ENCODE peak calls at places on chromosomes 4 and X, in five cellular contexts. One of them, this sample, is unnamed.

GRCh38 chr4:57116245-57116644 is 6.1 kb upstream of the IGFBP7 start:
- DNase-seq in A549: no peak
- DNase-seq in stomach: no peak
- DNase-seq in tibial nerve: no peak
- DNase-seq in IMR-90: no peak
- DNase-seq in this sample: no peak

GRCh38 chrX:112816908-112817307 is 23.7 kb downstream of the AMOT start:
- DNase-seq in tibial nerve: no peak
- DNase-seq in IMR-90: no peak
- DNase-seq in A549: no peak
- DNase-seq in stomach: no peak
- DNase-seq in this sample: no peak

GRCh38 chrX:22249371-22249770 is 23.3 kb upstream of the CBLL2 start:
- DNase-seq in stomach: no peak
- DNase-seq in tibial nerve: no peak
- DNase-seq in IMR-90: no peak
- DNase-seq in A549: no peak
- DNase-seq in this sample: no peak

GRCh38 chr4:78119698-78120097 is 62.6 kb downstream of the FRAS1 start:
- DNase-seq in stomach: no peak
- DNase-seq in A549: no peak
- DNase-seq in tibial nerve: no peak
- DNase-seq in IMR-90: no peak
- DNase-seq in this sample: no peak

GRCh38 chr4:67934628-67935027 is 28.7 kb downstream of the TMPRSS11A start:
- DNase-seq in stomach: no peak
- DNase-seq in tibial nerve: no peak
- DNase-seq in A549: no peak
- DNase-seq in IMR-90: no peak
- DNase-seq in this sample: no peak

GRCh38 chr4:98506462-98507132 is 151.8 kb downstream of the TSPAN5 start:
- DNase-seq in stomach: no peak
- DNase-seq in IMR-90: no peak
- DNase-seq in tibial nerve: no peak
- DNase-seq in A549: no peak
- DNase-seq in this sample: no peak

GRCh38 chr4:169941141-169941540 is 85.1 kb downstream of the MFAP3L start:
- DNase-seq in IMR-90: no peak
- DNase-seq in stomach: no peak
- DNase-seq in A549: no peak
- DNase-seq in tibial nerve: no peak
- DNase-seq in this sample: no peak

GRCh38 chrX:41064028-41064427 is 21.2 kb upstream of the USP9X start:
- DNase-seq in IMR-90: peak; percentile 55
- DNase-seq in A549: no peak
- DNase-seq in stomach: no peak
- DNase-seq in tibial nerve: no peak
- DNase-seq in this sample: no peak

GRCh38 chrX:37746268-37746931 is 33.5 kb upstream of the CYBB start:
- DNase-seq in A549: no peak
- DNase-seq in tibial nerve: no peak
- DNase-seq in stomach: no peak
- DNase-seq in IMR-90: no peak
- DNase-seq in this sample: no peak

GRCh38 chr4:52915131-52915645 is 53.1 kb downstream of the RASL11B start:
- DNase-seq in stomach: no peak
- DNase-seq in IMR-90: peak; percentile 25
- DNase-seq in A549: no peak
- DNase-seq in tibial nerve: no peak
- DNase-seq in this sample: no peak

GRCh38 chrX:136192839-136193414 is 45.6 kb downstream of the FHL1 start:
- DNase-seq in stomach: no peak
- DNase-seq in tibial nerve: no peak
- DNase-seq in A549: no peak
- DNase-seq in IMR-90: peak; percentile 68
- DNase-seq in this sample: no peak

GRCh38 chr4:41176357-41176756 is 38.0 kb downstream of the APBB2 start:
- DNase-seq in IMR-90: peak; percentile 81
- DNase-seq in A549: no peak
- DNase-seq in tibial nerve: no peak
- DNase-seq in stomach: no peak
- DNase-seq in this sample: no peak

GRCh38 chr4:37482236-37482635 is 203.9 kb downstream of the RELL1 start:
- DNase-seq in stomach: no peak
- DNase-seq in tibial nerve: no peak
- DNase-seq in A549: no peak
- DNase-seq in IMR-90: no peak
- DNase-seq in this sample: no peak

GRCh38 chr4:89598602-89599001 is 238.4 kb downstream of the SNCA start:
- DNase-seq in stomach: no peak
- DNase-seq in A549: peak; percentile 20
- DNase-seq in tibial nerve: no peak
- DNase-seq in IMR-90: peak; percentile 17
- DNase-seq in this sample: no peak

GRCh38 chr4:171117457-171117856 is 695.7 kb upstream of the GALNTL6 start:
- DNase-seq in IMR-90: no peak
- DNase-seq in stomach: no peak
- DNase-seq in A549: no peak
- DNase-seq in tibial nerve: no peak
- DNase-seq in this sample: no peak

GRCh38 chr4:116303736-116304188 is 781.6 kb downstream of the TRAM1L1 start:
- DNase-seq in A549: no peak
- DNase-seq in tibial nerve: no peak
- DNase-seq in stomach: no peak
- DNase-seq in IMR-90: no peak
- DNase-seq in this sample: no peak

GRCh38 chr4:152500308-152500707 is 35.6 kb downstream of the FBXW7 start:
- DNase-seq in stomach: no peak
- DNase-seq in tibial nerve: no peak
- DNase-seq in IMR-90: no peak
- DNase-seq in A549: no peak
- DNase-seq in this sample: no peak

DNA sequence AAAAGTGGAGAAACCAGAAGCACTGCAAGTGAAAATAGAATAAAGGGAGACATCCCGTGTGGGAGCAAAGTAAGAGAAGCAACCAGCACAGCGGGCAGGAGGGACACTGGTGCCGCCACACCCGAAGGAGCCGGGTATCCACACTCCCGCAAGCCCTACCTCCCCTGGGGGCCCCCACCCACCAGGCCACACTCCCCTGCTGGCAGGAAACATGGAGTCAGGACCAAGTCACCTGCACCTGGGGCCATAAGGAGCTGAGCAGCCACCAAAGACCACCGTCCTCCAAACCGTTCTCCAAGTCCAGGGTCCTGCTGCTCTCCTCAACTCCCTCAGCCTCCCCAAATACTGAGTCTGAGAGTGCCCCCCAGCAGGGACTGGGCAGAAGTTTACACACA is 30.5 kb downstream of the FGFRL1 start:
- DNase-seq in IMR-90: no peak
- DNase-seq in A549: no peak
- DNase-seq in stomach: no peak
- DNase-seq in tibial nerve: no peak
- DNase-seq in this sample: no peak
- H3K4me1 ChIP-seq in IMR-90: peaks cover 42% of the 10 kb centered on the region
- H3K4me1 ChIP-seq in A549: peaks cover 60% of the 10 kb centered on the region
- H3K4me1 ChIP-seq in stomach: peaks cover 63% of the 10 kb centered on the region
- H3K4me1 ChIP-seq in tibial nerve: no peaks in the 10 kb centered on the region
- H3K4me1 ChIP-seq in this sample: peaks cover 15% of the 10 kb centered on the region

GRCh38 chr4:103099691-103100392 is at the start of gene BDH2:
- DNase-seq in A549: peak; percentile 85
- DNase-seq in tibial nerve: peak; percentile 66
- DNase-seq in IMR-90: peak; percentile 97
- DNase-seq in stomach: peak; percentile 39
- DNase-seq in this sample: peak; percentile 76
- TF ChIP-seq POLR2A in A549: no peak
- TF ChIP-seq POLR2A in tibial nerve: peak; percentile 26
- TF ChIP-seq POLR2A in IMR-90: no peak
- TF ChIP-seq POLR2A in stomach: no peak
- TF ChIP-seq POLR2A in this sample: peak; percentile 54

GRCh38 chr4:162131256-162131655 is 32.5 kb downstream of the FSTL5 start:
- DNase-seq in tibial nerve: no peak
- DNase-seq in IMR-90: no peak
- DNase-seq in stomach: no peak
- DNase-seq in A549: peak; percentile 8
- DNase-seq in this sample: no peak
- TF ChIP-seq CTCF in tibial nerve: no peak
- TF ChIP-seq CTCF in IMR-90: no peak
- TF ChIP-seq CTCF in stomach: no peak
- TF ChIP-seq CTCF in A549: peak; percentile 17
- TF ChIP-seq CTCF in this sample: no peak

GRCh38 chrX:15750611-15751159 is 12.6 kb downstream of the CA5B start:
- DNase-seq in IMR-90: no peak
- DNase-seq in stomach: no peak
- DNase-seq in A549: no peak
- DNase-seq in tibial nerve: no peak
- DNase-seq in this sample: no peak
- H3K4me1 ChIP-seq in IMR-90: peaks cover 13% of the 10 kb centered on the region
- H3K4me1 ChIP-seq in stomach: peaks cover 13% of the 10 kb centered on the region
- H3K4me1 ChIP-seq in A549: peaks cover 10% of the 10 kb centered on the region
- H3K4me1 ChIP-seq in tibial nerve: no peaks in the 10 kb centered on the region
- H3K4me1 ChIP-seq in this sample: no peaks in the 10 kb centered on the region

GRCh38 chr4:8428288-8429097 is 12.0 kb downstream of the ACOX3 start:
- DNase-seq in IMR-90: peak; percentile 80
- DNase-seq in A549: peak; percentile 77
- DNase-seq in tibial nerve: peak; percentile 87
- DNase-seq in stomach: peak; percentile 92
- DNase-seq in this sample: peak; percentile 81
- TF ChIP-seq POLR2A in IMR-90: peak; percentile 84
- TF ChIP-seq POLR2A in A549: peak; percentile 51
- TF ChIP-seq POLR2A in tibial nerve: no peak
- TF ChIP-seq POLR2A in stomach: no peak
- TF ChIP-seq POLR2A in this sample: peak; percentile 83

GRCh38 chr4:166091146-166091545 is 218.1 kb downstream of the TLL1 start:
- DNase-seq in A549: no peak
- DNase-seq in IMR-90: no peak
- DNase-seq in stomach: no peak
- DNase-seq in tibial nerve: no peak
- DNase-seq in this sample: no peak
- TF ChIP-seq CTCF in A549: no peak
- TF ChIP-seq CTCF in IMR-90: no peak
- TF ChIP-seq CTCF in stomach: no peak
- TF ChIP-seq CTCF in tibial nerve: no peak
- TF ChIP-seq CTCF in this sample: no peak

GRCh38 chr4:7877131-7877530 is 62.5 kb downstream of the AFAP1 start:
- DNase-seq in tibial nerve: no peak
- DNase-seq in A549: no peak
- DNase-seq in IMR-90: no peak
- DNase-seq in stomach: no peak
- DNase-seq in this sample: no peak

GRCh38 chr4:7880681-7881080 is 59.0 kb downstream of the AFAP1 start:
- DNase-seq in A549: no peak
- DNase-seq in tibial nerve: no peak
- DNase-seq in stomach: no peak
- DNase-seq in IMR-90: no peak
- DNase-seq in this sample: no peak

GRCh38 chr4:7876096-7876993 is 63.3 kb downstream of the AFAP1 start:
- DNase-seq in stomach: no peak
- DNase-seq in A549: peak; percentile 85
- DNase-seq in tibial nerve: no peak
- DNase-seq in IMR-90: peak; percentile 73
- DNase-seq in this sample: no peak

GRCh38 chr4:7879127-7879526 is 60.5 kb downstream of the AFAP1 start:
- DNase-seq in tibial nerve: no peak
- DNase-seq in stomach: no peak
- DNase-seq in IMR-90: no peak
- DNase-seq in A549: no peak
- DNase-seq in this sample: no peak

GRCh38 chr4:7878323-7878722 is 61.3 kb downstream of the AFAP1 start:
- DNase-seq in tibial nerve: no peak
- DNase-seq in IMR-90: no peak
- DNase-seq in stomach: no peak
- DNase-seq in A549: no peak
- DNase-seq in this sample: no peak
- H3K4me1 ChIP-seq in tibial nerve: no peaks in the 10 kb centered on the region
- H3K4me1 ChIP-seq in IMR-90: peaks cover 44% of the 10 kb centered on the region
- H3K4me1 ChIP-seq in stomach: peaks cover 5% of the 10 kb centered on the region
- H3K4me1 ChIP-seq in A549: peaks cover 95% of the 10 kb centered on the region
- H3K4me1 ChIP-seq in this sample: no peaks in the 10 kb centered on the region

This sample was measured in prostate gland.